ENCODE peak calls at places on chromosome 21, in six cellular contexts. D is IMR-90; H is epithelial cell of prostate; A is CD8-positive, alpha-beta memory T cell; Y is neural progenitor cell; O is GM23248. P is an unnamed sample.

GRCh38 chr21:33660406-33660805 is 18.1 kb downstream of the ITSN1 start:
- DNase-seq in H (no peak), Y (no peak), O (peak; percentile 41), A (no peak), D (no peak), P (no peak)

GRCh38 chr21:26591543-26591942 is 18.5 kb upstream of the CYYR1 start:
- DNase-seq in H (no peak), A (no peak), D (no peak), O (no peak), Y (no peak), P (no peak)

GRCh38 chr21:29295066-29295650 is 3.6 kb upstream of the BACH1 start:
- DNase-seq in O (no peak), H (no peak), A (peak; percentile 65), Y (no peak), D (no peak), P (no peak)

GRCh38 chr21:46119565-46120271 is 21.8 kb downstream of the COL6A2 start:
- DNase-seq in H (no peak), O (no peak), D (no peak), A (no peak), Y (no peak), P (peak; percentile 60)

GRCh38 chr21:29718081-29718815 is 221.5 kb downstream of the GRIK1 start:
- DNase-seq in D (peak; percentile 34), H (peak; percentile 87), O (peak; percentile 53), A (no peak), Y (no peak), P (no peak)

GRCh38 chr21:16315223-16315622 is 585.4 kb downstream of the USP25 start:
- DNase-seq in Y (no peak), A (no peak), H (no peak), D (no peak), O (no peak), P (no peak)

GRCh38 chr21:21921410-21922232 is 923.4 kb downstream of the NCAM2 start:
- DNase-seq in A (no peak), D (peak; percentile 11), O (peak; percentile 49), H (no peak), Y (peak; percentile 58), P (no peak)

GRCh38 chr21:34988625-34989024 is 60.5 kb downstream of the RUNX1 start:
- DNase-seq in A (no peak), Y (no peak), O (no peak), D (no peak), H (no peak), P (no peak)

GRCh38 chr21:33069645-33069993 is 322 bp upstream of the OLIG1 start:
- DNase-seq in A (no peak), H (no peak), Y (no peak), D (no peak), O (no peak), P (no peak)

GRCh38 chr21:15631342-15631741 is 98.4 kb upstream of the USP25 start:
- DNase-seq in H (no peak), Y (no peak), O (peak; percentile 90), A (no peak), D (peak; percentile 71), P (no peak)

GRCh38 chr21:33402011-33402979 is 918 bp upstream of the IFNGR2 start:
- DNase-seq in O (peak; percentile 83), H (no peak), Y (peak; percentile 59), A (no peak), D (peak; percentile 71), P (peak; percentile 87)

GRCh38 chr21:32813265-32813903 is 41.8 kb upstream of the PAXBP1 start:
- DNase-seq in D (no peak), Y (peak; percentile 26), H (no peak), O (no peak), A (no peak), P (no peak)

GRCh38 chr21:26849428-26850115 is 4.4 kb upstream of the ADAMTS1 start:
- DNase-seq in H (no peak), A (no peak), O (peak; percentile 82), Y (peak; percentile 74), D (peak; percentile 80), P (no peak)

GRCh38 chr21:28776251-28776650 is 216.4 kb downstream of the LTN1 start:
- DNase-seq in D (peak; percentile 96), H (no peak), A (no peak), Y (no peak), O (peak; percentile 93), P (no peak)

GRCh38 chr21:16815228-16815627 is 697.6 kb upstream of the CXADR start:
- DNase-seq in D (no peak), A (no peak), Y (no peak), H (no peak), O (no peak), P (no peak)

GRCh38 chr21:29053011-29053553 is 20.4 kb downstream of the CCT8 start:
- DNase-seq in D (no peak), O (no peak), Y (no peak), A (no peak), H (no peak), P (no peak)

GRCh38 chr21:43806017-43806710 is 16.8 kb downstream of the RRP1 start:
- DNase-seq in H (no peak), O (no peak), Y (no peak), A (no peak), D (no peak), P (no peak)

GRCh38 chr21:27406297-27407009 is 439.6 kb upstream of the ADAMTS5 start:
- DNase-seq in H (no peak), A (no peak), Y (no peak), D (peak; percentile 79), O (peak; percentile 49), P (no peak)

GRCh38 chr21:42039470-42039901 is 29.3 kb upstream of the ZBTB21 start:
- DNase-seq in D (peak; percentile 85), O (peak; percentile 84), Y (no peak), A (no peak), H (no peak), P (no peak)
- H3K27ac ChIP-seq in D (peak overlapping the region; percentile 96), O (peak overlapping the region; percentile 95), Y (no peak overlapping the region), A (no peak overlapping the region), H (peak overlapping the region; percentile 13), P (peak overlapping the region; percentile 42)

DNA sequence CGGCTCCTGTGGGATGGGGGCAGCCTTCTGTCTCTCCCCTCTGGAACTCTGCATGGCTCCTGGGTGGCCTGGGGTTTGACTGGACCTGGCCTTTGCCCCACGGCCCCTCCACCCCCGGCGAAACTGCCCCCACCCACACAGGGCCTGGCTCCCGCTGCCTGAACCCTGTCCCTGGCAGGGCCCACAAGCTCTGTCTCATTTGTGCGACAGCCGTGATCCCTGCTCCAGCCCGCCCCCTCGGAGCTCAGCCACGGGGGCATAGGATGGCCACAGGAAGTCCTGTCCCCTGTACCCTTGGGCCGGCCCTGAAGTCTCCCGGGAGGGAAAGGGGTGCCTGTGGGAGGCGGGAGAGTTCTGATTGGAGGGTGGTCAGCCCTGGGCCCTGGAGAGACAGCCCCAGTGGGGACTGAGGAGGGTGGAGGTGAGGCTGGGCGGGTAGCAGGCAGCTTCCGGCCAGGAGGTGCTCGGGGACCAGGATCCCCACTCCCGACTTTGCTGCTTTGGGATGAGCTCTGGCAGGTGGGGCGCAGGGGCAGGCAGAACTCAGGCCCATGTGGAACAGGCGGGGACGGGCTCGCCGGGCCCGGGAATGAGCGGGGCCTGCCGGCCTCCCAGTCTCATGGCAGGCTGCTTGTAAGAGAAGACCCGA is 45.1 kb downstream of the SLX9 start:
- DNase-seq in O (no peak), D (no peak), A (no peak), H (no peak), Y (peak; percentile 34), P (no peak)
- H3K27ac ChIP-seq in O (no peak overlapping the region), D (no peak overlapping the region), A (no peak overlapping the region), H (no peak overlapping the region), Y (no peak overlapping the region), P (no peak overlapping the region)

GRCh38 chr21:39183272-39184049 is at the start of gene PSMG1:
- DNase-seq in D (peak; percentile 90), O (peak; percentile 99), A (peak; percentile 94), H (peak; percentile 78), Y (peak; percentile 96), P (peak; percentile 99)

GRCh38 chr21:39180429-39181019 is 2.7 kb downstream of the PSMG1 start:
- DNase-seq in Y (no peak), D (no peak), H (no peak), O (peak; percentile 40), A (no peak), P (no peak)

GRCh38 chr21:39182484-39183271 is 573 bp downstream of the PSMG1 start:
- DNase-seq in D (no peak), O (peak; percentile 58), H (no peak), A (no peak), Y (no peak), P (no peak)

GRCh38 chr21:39182016-39182415 is 1.2 kb downstream of the PSMG1 start:
- DNase-seq in H (no peak), Y (no peak), A (no peak), D (no peak), O (peak; percentile 19), P (no peak)

DNA sequence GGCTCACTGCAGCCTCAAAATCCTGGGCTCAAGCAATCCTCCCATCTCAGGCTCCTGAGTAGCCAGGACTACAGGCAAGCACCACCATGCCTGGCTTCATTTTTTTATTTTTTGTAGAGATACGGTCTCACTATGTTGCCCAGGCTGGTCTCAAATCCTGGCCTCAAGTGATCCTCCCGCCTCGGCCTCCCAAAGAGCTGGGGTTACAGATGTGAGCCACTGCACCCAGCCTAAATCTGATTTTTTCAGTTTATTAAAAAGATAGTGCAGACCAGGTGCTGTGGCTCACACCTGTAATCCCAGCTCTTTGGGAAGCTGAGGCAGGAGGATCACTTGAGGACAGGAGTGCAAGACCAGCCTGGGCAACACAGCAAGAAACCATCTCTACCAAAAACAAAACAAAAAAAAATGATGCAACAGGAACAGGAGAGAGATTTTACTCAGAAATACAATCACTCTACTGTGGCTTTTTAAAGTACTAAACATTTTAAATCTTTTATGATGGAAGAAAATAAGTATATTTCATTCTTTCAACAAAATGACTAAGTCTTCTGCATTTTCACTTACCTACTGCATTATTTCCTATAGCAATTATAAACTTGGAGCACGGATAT is 1.9 kb downstream of the PSMG1 start:
- DNase-seq in Y (no peak), H (no peak), O (peak; percentile 15), A (no peak), D (no peak), P (no peak)
- H3K27ac ChIP-seq in Y (no peak overlapping the region), H (no peak overlapping the region), O (no peak overlapping the region), A (no peak overlapping the region), D (no peak overlapping the region), P (no peak overlapping the region)

DNA sequence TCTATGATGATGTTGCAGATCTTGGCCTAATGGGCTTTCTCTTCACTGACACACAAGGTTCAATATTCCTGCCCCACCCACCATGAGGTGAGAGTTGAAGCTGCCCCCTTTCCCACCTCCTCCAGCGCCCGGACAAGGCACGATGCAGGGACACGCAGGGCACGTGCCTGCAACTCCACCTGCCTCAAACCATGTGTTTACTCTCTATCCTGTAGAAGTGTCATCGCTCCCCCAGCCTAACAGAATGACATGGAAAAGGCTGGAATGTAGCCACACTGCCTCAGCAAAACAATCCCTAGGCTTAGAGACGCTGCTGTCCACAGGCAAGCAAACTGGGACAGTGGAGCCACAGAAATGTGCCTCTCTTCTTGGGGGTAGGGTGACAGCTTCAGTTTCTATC is 92.9 kb upstream of the SOD1 start:
- DNase-seq in D (no peak), Y (no peak), A (no peak), H (no peak), O (no peak), P (no peak)
- H3K27ac ChIP-seq in D (no peak overlapping the region), Y (no peak overlapping the region), A (no peak overlapping the region), H (no peak overlapping the region), O (no peak overlapping the region), P (no peak overlapping the region)

P was measured in upper lobe of right lung.